ENCODE peak calls at places on chromosomes 2 and 18, in five cellular contexts. S is Karpas-422, U is HepG2, D is RWPE2, F is heart right ventricle. A is an unnamed sample. For H3K36me3 and H3K4me1, the result is how much of the 10 kb centered on the place peaks cover.

GRCh38 chr2:151765760-151766159 is 31.5 kb upstream of the NEB start:
- DNase-seq in S (no peak), D (no peak), F (no peak), U (no peak), A (no peak)

GRCh38 chr2:25885933-25886332 is 7.6 kb upstream of the ASXL2 start:
- DNase-seq in F (no peak), S (no peak), U (peak), D (no peak), A (peak)

GRCh38 chr2:64525323-64525625 is 1.1 kb downstream of the AFTPH start:
- DNase-seq in U (peak), F (no peak), D (no peak), S (peak), A (peak)

GRCh38 chr2:25257032-25257455 is 84.7 kb downstream of the DNMT3A start:
- DNase-seq in S (no peak), D (no peak), U (no peak), F (peak), A (peak)

GRCh38 chr2:235493402-235493774 is 455 bp upstream of the AGAP1 start:
- DNase-seq in D (no peak), F (no peak), S (no peak), U (no peak), A (no peak)

GRCh38 chr2:112959109-112959591 is 18.7 kb upstream of the IL36G start:
- DNase-seq in S (no peak), F (no peak), U (peak), D (no peak), A (no peak)

GRCh38 chr2:231530099-231531085 is at the start of gene NMUR1:
- DNase-seq in D (no peak), U (no peak), F (peak), S (peak), A (peak)

GRCh38 chr2:100365434-100365833 is 43.1 kb upstream of the LONRF2 start:
- DNase-seq in F (peak), U (no peak), S (no peak), D (peak), A (peak)

GRCh38 chr18:24362757-24363156 is 34.9 kb downstream of the OSBPL1A start:
- DNase-seq in U (no peak), D (no peak), F (no peak), S (no peak), A (no peak)

GRCh38 chr2:11598228-11598731 is 64.4 kb downstream of the GREB1 start:
- DNase-seq in D (no peak), U (no peak), S (no peak), F (no peak), A (no peak)

GRCh38 chr18:64258111-64258650 is 109.3 kb upstream of the LINC00305 start:
- DNase-seq in U (no peak), D (no peak), S (no peak), F (no peak), A (no peak)

GRCh38 chr2:119960821-119961220 is 52.1 kb upstream of the EPB41L5 start:
- DNase-seq in D (no peak), U (no peak), F (no peak), S (no peak), A (peak)

DNA sequence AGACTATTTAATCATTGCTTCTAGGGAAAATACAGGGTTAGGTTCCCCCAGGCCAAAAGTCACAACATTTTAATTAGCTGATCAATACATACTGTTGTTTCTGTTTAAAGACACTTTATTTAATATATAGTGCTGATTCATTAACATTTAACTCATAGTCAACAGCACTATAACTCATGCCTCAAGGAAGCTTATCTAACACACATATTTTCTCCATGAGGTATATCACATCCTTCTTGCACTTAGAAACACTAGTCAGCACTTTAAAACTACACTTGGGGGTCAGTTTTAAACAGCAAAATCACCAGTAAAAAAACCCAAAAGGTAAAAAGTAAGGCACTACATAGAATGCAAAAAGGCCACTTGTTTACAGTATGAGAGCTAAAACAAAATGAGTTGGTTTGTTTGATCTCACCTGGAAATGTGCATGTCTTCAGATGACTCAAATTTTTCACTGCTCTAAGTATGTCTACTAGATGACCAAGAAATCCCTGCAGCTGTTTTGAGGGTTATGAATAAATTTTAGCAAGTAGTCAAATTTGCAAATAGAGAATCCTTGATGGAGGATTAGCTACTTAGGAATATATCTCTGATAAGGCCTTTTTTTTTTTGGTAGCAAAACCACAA is 54.1 kb upstream of the EPB41L5 start:
- DNase-seq in S (no peak), D (no peak), F (no peak), U (no peak), A (peak)
- H3K36me3 ChIP-seq in S (under half), D (under half), F (half or more), U (under half), A (under half)

DNA sequence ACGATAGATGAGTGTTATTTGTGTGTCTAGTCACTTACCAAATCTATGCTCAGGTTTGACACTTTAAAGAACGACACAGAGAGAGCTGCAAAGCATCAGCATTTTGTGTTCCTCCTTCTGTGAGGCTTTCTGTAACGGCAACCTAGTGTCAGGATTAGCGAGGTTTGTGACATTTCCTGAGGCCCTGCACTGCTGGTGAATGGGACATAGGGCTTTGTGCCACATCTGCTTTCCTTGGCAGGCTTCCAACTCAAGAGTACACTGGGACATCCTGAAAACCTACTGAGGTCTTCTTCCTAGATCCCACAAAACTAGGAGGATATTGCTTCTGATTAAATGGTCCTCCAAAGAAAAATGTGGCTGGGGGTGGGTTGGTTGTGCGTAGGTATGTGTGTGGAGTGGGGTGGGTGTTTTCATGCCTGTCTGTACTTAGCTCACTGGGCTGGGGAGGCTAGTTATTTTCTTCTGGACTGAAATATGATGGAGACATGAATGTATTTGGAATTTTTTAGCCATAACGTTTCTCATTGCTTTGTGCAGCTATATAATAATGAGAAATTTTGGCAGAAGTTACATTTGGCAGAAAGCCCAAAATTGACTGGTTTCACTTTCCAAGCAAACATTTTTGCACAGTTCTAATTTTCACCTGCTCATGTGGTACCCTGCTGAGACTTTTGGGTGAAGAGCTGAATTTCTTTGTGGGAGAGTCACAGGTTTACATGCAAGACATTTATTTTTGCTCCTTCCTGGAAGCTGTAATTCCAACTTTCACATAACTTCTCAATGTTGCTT is 308.4 kb downstream of the XIRP2 start:
- DNase-seq in S (no peak), D (no peak), U (no peak), F (peak), A (peak)
- H3K4me1 ChIP-seq in S (under half), D (under half), U (under half), F (under half), A (under half)

DNA sequence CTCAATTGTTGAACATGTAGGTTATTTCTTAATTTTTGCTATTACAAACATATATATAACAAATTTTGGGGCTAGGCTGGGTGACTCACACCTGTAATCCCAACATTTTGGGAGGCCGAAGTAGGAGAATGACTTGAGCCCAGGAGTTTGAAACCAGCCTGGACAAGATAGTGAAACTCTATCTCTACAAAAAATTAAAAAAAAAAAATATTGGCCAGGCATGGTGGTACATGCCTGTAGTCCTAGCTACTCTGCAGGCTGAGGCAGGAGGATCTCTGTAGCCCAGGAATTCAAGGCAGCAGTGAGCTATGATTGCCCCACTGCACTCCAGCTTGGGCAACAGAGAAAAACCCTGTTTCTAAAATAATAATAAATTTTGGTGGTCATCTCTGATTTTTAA is 23.5 kb downstream of the SLC4A1AP start:
- DNase-seq in U (no peak), F (no peak), S (no peak), D (no peak), A (no peak)
- H3K36me3 ChIP-seq in U (under half), F (half or more), S (under half), D (half or more), A (half or more)

GRCh38 chr2:220224711-220225519 is 597.5 kb downstream of the SLC4A3 start:
- DNase-seq in S (no peak), F (no peak), U (no peak), D (no peak), A (peak)

GRCh38 chr2:220226076-220226475 is 598.6 kb downstream of the SLC4A3 start:
- DNase-seq in S (no peak), U (no peak), D (no peak), F (no peak), A (peak)

GRCh38 chr2:220228310-220229006 is 601.0 kb downstream of the SLC4A3 start:
- DNase-seq in U (peak), D (peak), F (no peak), S (no peak), A (peak)

GRCh38 chr2:220226541-220226940 is 599.1 kb downstream of the SLC4A3 start:
- DNase-seq in D (no peak), U (no peak), S (no peak), F (no peak), A (peak)

GRCh38 chr2:220227272-220227920 is 600.0 kb downstream of the SLC4A3 start:
- DNase-seq in S (no peak), U (no peak), D (no peak), F (no peak), A (peak)
- H3K4me1 ChIP-seq in S (under half), U (under half), D (half or more), F (under half), A (half or more)

DNA sequence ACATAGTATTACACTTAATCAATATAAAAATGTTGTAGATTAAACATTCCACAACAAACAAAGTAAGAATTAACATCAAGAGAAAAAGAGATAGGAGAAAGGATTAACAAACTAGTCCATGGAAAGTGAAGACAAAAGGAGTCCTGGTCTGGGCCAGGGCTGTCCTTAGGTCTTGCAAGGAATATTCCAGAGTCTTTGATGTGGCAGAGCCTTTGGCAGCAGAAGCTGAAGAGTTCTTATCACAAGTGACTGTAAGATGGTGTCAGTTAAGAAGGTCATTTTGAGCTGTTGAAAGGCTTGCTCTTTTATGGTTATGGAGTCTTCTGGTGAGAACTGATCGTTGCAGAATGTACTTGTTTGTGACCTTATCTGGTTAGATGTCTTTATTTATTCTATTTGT is 127.7 kb upstream of the LRRTM4 start:
- DNase-seq in F (no peak), S (no peak), D (no peak), U (no peak), A (no peak)
- H3K36me3 ChIP-seq in F (under half), S (under half), D (under half), U (under half), A (under half)

DNA sequence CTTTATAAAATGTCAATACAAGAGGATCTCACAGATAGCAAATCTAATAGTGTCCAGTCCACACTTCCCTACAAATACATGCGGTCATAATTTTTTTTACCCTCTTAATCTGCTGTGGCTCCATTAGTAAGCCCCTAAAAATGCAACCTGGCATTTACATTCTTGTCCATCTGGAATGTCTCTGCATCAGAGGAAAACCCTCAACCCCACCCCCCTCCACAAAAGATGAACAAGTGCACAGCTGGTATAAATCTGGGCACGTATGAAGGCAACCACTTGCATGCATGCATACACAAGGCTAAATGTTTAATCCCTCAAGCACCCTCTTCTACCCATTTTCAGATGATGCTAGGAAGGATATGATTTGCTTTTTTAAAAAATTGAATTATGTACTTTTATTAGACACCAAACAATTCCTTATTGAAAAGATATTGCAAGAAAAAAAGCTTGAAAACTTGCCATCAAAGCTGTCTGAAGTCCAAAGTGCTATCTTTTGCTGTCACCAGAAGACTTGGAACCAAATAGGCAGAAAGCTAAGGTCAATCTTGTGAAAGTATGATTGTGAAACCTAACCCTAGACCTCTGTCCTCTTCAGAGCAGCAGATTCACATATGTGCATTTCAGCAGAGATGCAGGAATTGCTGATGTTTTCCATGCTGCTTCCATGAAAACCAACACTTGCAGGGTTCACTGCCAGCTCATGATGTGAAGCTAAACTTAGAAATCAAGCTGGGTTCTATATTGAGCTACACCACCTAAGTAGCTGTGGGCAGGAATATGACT is 39.0 kb downstream of the IRS1 start:
- DNase-seq in D (no peak), U (peak), F (no peak), S (no peak), A (peak)
- H3K4me1 ChIP-seq in D (half or more), U (under half), F (under half), S (under half), A (half or more)

DNA sequence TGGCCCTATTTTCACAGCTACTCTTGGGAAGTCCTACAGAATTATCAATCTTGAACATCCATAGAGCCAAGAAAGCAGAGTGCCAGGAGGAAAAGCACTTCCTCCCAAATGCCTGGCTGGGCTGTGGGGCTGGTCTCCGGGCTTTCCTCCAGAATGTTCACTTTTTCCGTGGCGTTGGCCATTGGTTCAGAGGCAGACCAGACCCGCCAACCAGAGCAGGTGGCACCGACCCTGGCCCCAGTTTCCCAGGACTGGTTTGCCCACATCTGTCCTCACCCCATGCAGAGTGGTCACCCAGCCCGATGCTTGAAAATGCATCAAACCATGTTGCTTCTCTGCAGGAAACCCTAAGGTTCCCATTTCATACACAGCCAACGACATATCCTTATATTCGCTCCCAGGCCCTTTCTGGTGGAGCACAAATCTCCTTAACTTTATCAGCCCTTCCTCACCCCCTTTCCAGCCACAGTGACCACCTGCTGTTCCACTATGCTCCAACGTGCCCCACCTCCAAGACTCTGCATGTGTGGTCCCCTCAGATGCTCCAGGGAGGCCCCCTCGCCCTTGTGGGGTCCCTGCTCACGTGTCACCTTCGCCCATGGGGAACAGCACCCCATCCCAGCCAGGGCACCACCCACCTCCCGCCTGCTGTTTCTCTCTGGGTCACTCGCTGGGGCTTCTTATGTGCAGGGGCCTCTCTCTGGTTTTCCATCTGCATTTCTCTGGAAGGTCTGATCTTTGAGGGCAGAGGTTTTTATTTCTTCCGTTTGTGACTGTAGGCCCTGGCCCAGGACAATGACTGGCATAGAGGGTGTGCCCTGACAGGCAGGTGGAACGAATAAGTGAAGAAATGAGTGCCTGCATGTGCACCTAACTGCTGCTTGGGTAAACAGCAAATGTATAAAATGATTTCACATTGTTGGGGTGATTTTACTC is 92.9 kb downstream of the PXDN start:
- DNase-seq in S (no peak), F (no peak), D (no peak), U (no peak), A (no peak)
- H3K36me3 ChIP-seq in S (under half), F (half or more), D (half or more), U (under half), A (half or more)

A was measured in adipocyte.